ENCODE peak calls at places on chromosomes 13 and 19, in nine cellular contexts. One of them, this sample, is unnamed.

GRCh38 chr19:646798-647565 is 7.3 kb downstream of the FGF22 start:
- DNase-seq in B cell: no peak
- DNase-seq in tibial artery: no peak
- DNase-seq in kidney epithelial cell: no peak
- DNase-seq in astrocyte: no peak
- DNase-seq in cardiac fibroblast: no peak
- DNase-seq in lower leg skin: no peak
- DNase-seq in upper lobe of right lung: no peak
- DNase-seq in GM23338: no peak
- DNase-seq in this sample: no peak

GRCh38 chr13:44884076-44884729 is 105.1 kb downstream of the NUFIP1 start:
- DNase-seq in B cell: no peak
- DNase-seq in tibial artery: no peak
- DNase-seq in kidney epithelial cell: no peak
- DNase-seq in astrocyte: peak; percentile 71
- DNase-seq in cardiac fibroblast: peak; percentile 94
- DNase-seq in lower leg skin: no peak
- DNase-seq in upper lobe of right lung: no peak
- DNase-seq in GM23338: no peak
- DNase-seq in this sample: no peak

GRCh38 chr13:113905942-113906341 is 42.1 kb upstream of the GAS6 start:
- DNase-seq in B cell: no peak
- DNase-seq in tibial artery: no peak
- DNase-seq in kidney epithelial cell: no peak
- DNase-seq in astrocyte: no peak
- DNase-seq in cardiac fibroblast: no peak
- DNase-seq in lower leg skin: peak; percentile 10
- DNase-seq in upper lobe of right lung: no peak
- DNase-seq in GM23338: no peak
- DNase-seq in this sample: peak; percentile 47

GRCh38 chr19:40411958-40412499 is 1.1 kb downstream of the PRX start:
- DNase-seq in B cell: no peak
- DNase-seq in tibial artery: no peak
- DNase-seq in kidney epithelial cell: no peak
- DNase-seq in astrocyte: no peak
- DNase-seq in cardiac fibroblast: no peak
- DNase-seq in lower leg skin: no peak
- DNase-seq in upper lobe of right lung: no peak
- DNase-seq in GM23338: no peak
- DNase-seq in this sample: no peak

GRCh38 chr13:39910833-39911232 is 255.4 kb downstream of the COG6 start:
- DNase-seq in B cell: no peak
- DNase-seq in tibial artery: no peak
- DNase-seq in kidney epithelial cell: no peak
- DNase-seq in astrocyte: peak; percentile 27
- DNase-seq in cardiac fibroblast: peak; percentile 26
- DNase-seq in lower leg skin: no peak
- DNase-seq in upper lobe of right lung: no peak
- DNase-seq in GM23338: no peak
- DNase-seq in this sample: no peak

GRCh38 chr19:45717983-45718650 is 12.6 kb downstream of the FBXO46 start:
- DNase-seq in B cell: no peak
- DNase-seq in tibial artery: peak; percentile 73
- DNase-seq in kidney epithelial cell: no peak
- DNase-seq in astrocyte: no peak
- DNase-seq in cardiac fibroblast: no peak
- DNase-seq in lower leg skin: no peak
- DNase-seq in upper lobe of right lung: peak; percentile 66
- DNase-seq in GM23338: no peak
- DNase-seq in this sample: no peak

GRCh38 chr13:112073245-112074138 is 6.5 kb downstream of the SOX1 start:
- DNase-seq in B cell: no peak
- DNase-seq in tibial artery: no peak
- DNase-seq in kidney epithelial cell: no peak
- DNase-seq in astrocyte: no peak
- DNase-seq in cardiac fibroblast: no peak
- DNase-seq in lower leg skin: no peak
- DNase-seq in upper lobe of right lung: no peak
- DNase-seq in GM23338: peak; percentile 89
- DNase-seq in this sample: no peak

GRCh38 chr19:40596608-40597328 is 4.4 kb upstream of the LTBP4 start:
- DNase-seq in B cell: peak; percentile 37
- DNase-seq in tibial artery: peak; percentile 77
- DNase-seq in kidney epithelial cell: no peak
- DNase-seq in astrocyte: no peak
- DNase-seq in cardiac fibroblast: peak; percentile 63
- DNase-seq in lower leg skin: no peak
- DNase-seq in upper lobe of right lung: peak; percentile 86
- DNase-seq in GM23338: peak; percentile 80
- DNase-seq in this sample: no peak

GRCh38 chr19:39351537-39352037 is 9.4 kb downstream of the SAMD4B start:
- DNase-seq in B cell: peak; percentile 70
- DNase-seq in tibial artery: no peak
- DNase-seq in kidney epithelial cell: no peak
- DNase-seq in astrocyte: no peak
- DNase-seq in cardiac fibroblast: no peak
- DNase-seq in lower leg skin: no peak
- DNase-seq in upper lobe of right lung: no peak
- DNase-seq in GM23338: no peak
- DNase-seq in this sample: no peak

GRCh38 chr13:48220592-48221300 is 12.3 kb upstream of the ITM2B start:
- DNase-seq in B cell: peak; percentile 17
- DNase-seq in tibial artery: no peak
- DNase-seq in kidney epithelial cell: no peak
- DNase-seq in astrocyte: no peak
- DNase-seq in cardiac fibroblast: no peak
- DNase-seq in lower leg skin: no peak
- DNase-seq in upper lobe of right lung: no peak
- DNase-seq in GM23338: no peak
- DNase-seq in this sample: no peak

DNA sequence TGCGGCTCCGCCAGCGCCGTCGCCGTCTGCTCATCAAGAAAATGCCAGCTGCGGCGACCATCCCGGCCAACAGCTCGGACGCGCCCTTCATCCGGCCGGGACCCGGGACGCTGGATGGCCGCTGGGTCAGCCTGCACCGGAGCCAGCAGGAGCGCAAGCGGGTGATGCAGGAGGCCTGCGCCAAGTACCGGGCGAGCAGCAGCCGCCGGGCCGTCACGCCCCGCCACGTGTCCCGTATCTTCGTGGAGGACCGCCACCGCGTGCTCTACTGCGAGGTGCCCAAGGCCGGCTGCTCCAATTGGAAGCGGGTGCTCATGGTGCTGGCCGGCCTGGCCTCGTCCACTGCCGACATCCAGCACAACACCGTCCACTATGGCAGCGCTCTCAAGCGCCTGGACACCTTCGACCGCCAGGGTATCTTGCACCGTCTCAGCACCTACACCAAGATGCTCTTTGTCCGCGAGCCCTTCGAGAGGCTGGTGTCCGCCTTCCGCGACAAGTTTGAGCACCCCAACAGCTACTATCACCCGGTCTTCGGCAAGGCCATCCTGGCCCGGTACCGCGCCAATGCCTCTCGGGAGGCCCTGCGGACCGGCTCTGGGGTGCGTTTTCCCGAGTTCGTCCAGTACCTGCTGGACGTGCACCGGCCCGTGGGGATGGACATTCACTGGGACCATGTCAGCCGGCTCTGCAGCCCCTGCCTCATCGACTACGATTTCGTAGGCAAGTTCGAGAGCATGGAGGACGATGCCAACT is 24.4 kb upstream of the KCTD15 start:
- DNase-seq in B cell: no peak
- DNase-seq in tibial artery: no peak
- DNase-seq in kidney epithelial cell: no peak
- DNase-seq in astrocyte: no peak
- DNase-seq in cardiac fibroblast: no peak
- DNase-seq in lower leg skin: no peak
- DNase-seq in upper lobe of right lung: no peak
- DNase-seq in GM23338: no peak
- DNase-seq in this sample: peak; percentile 64
- TF ChIP-seq CTCF in B cell: no peak
- TF ChIP-seq CTCF in tibial artery: no peak
- TF ChIP-seq CTCF in kidney epithelial cell: no peak
- TF ChIP-seq CTCF in astrocyte: no peak
- TF ChIP-seq CTCF in cardiac fibroblast: no peak
- TF ChIP-seq CTCF in lower leg skin: no peak
- TF ChIP-seq CTCF in upper lobe of right lung: no peak
- TF ChIP-seq CTCF in GM23338: no peak
- TF ChIP-seq CTCF in this sample: no peak

GRCh38 chr13:49791214-49791752 is 1.2 kb downstream of the KPNA3 start:
- DNase-seq in B cell: peak; percentile 23
- DNase-seq in tibial artery: no peak
- DNase-seq in kidney epithelial cell: no peak
- DNase-seq in astrocyte: peak; percentile 8
- DNase-seq in cardiac fibroblast: peak; percentile 41
- DNase-seq in lower leg skin: no peak
- DNase-seq in upper lobe of right lung: no peak
- DNase-seq in GM23338: peak; percentile 51
- DNase-seq in this sample: no peak

GRCh38 chr13:49789961-49790360 is 2.5 kb downstream of the KPNA3 start:
- DNase-seq in B cell: no peak
- DNase-seq in tibial artery: no peak
- DNase-seq in kidney epithelial cell: no peak
- DNase-seq in astrocyte: no peak
- DNase-seq in cardiac fibroblast: no peak
- DNase-seq in lower leg skin: no peak
- DNase-seq in upper lobe of right lung: no peak
- DNase-seq in GM23338: no peak
- DNase-seq in this sample: no peak

GRCh38 chr13:49791753-49792549 is 531 bp downstream of the KPNA3 start:
- DNase-seq in B cell: peak; percentile 70
- DNase-seq in tibial artery: peak; percentile 71
- DNase-seq in kidney epithelial cell: no peak
- DNase-seq in astrocyte: peak; percentile 16
- DNase-seq in cardiac fibroblast: peak; percentile 43
- DNase-seq in lower leg skin: peak; percentile 22
- DNase-seq in upper lobe of right lung: peak; percentile 82
- DNase-seq in GM23338: peak; percentile 65
- DNase-seq in this sample: peak; percentile 75

GRCh38 chr13:49792550-49793324 is at the start of gene KPNA3:
- DNase-seq in B cell: peak; percentile 97
- DNase-seq in tibial artery: peak; percentile 98
- DNase-seq in kidney epithelial cell: peak; percentile 85
- DNase-seq in astrocyte: peak; percentile 92
- DNase-seq in cardiac fibroblast: peak; percentile 96
- DNase-seq in lower leg skin: peak; percentile 94
- DNase-seq in upper lobe of right lung: peak; percentile 98
- DNase-seq in GM23338: peak; percentile 98
- DNase-seq in this sample: peak; percentile 92
- TF ChIP-seq CTCF in B cell: no peak
- TF ChIP-seq CTCF in tibial artery: peak; percentile 8
- TF ChIP-seq CTCF in kidney epithelial cell: no peak
- TF ChIP-seq CTCF in astrocyte: no peak
- TF ChIP-seq CTCF in cardiac fibroblast: no peak
- TF ChIP-seq CTCF in lower leg skin: no peak
- TF ChIP-seq CTCF in upper lobe of right lung: no peak
- TF ChIP-seq CTCF in GM23338: peak; percentile 50
- TF ChIP-seq CTCF in this sample: no peak

GRCh38 chr13:78589206-78589605 is 14.1 kb downstream of the POU4F1 start:
- DNase-seq in B cell: peak; percentile 7
- DNase-seq in tibial artery: no peak
- DNase-seq in kidney epithelial cell: no peak
- DNase-seq in astrocyte: no peak
- DNase-seq in cardiac fibroblast: no peak
- DNase-seq in lower leg skin: no peak
- DNase-seq in upper lobe of right lung: no peak
- DNase-seq in GM23338: peak; percentile 94
- DNase-seq in this sample: no peak

GRCh38 chr13:78587395-78587794 is 16.0 kb downstream of the POU4F1 start:
- DNase-seq in B cell: peak; percentile 5
- DNase-seq in tibial artery: no peak
- DNase-seq in kidney epithelial cell: no peak
- DNase-seq in astrocyte: no peak
- DNase-seq in cardiac fibroblast: no peak
- DNase-seq in lower leg skin: no peak
- DNase-seq in upper lobe of right lung: no peak
- DNase-seq in GM23338: no peak
- DNase-seq in this sample: no peak

DNA sequence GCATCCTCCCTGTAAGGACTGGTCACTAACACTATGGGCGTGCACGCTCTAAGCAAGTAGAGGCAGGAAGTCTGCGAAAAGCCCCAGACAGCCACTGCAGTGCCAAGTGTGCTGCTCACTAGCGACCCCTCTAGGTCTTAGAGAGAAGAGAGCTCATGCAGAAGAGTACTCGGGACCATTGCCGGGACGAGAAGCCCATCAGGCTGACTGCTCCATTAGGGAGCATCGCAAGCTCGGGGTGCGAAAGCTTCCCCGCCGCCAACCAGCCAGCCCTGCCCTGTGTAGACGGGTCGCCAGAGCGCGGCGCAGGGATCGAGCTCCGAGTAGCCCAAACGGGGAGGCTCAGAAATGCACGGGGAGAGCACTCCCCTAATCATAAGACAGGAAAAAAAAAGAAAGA is 16.6 kb downstream of the POU4F1 start:
- DNase-seq in B cell: no peak
- DNase-seq in tibial artery: no peak
- DNase-seq in kidney epithelial cell: no peak
- DNase-seq in astrocyte: no peak
- DNase-seq in cardiac fibroblast: no peak
- DNase-seq in lower leg skin: no peak
- DNase-seq in upper lobe of right lung: no peak
- DNase-seq in GM23338: peak; percentile 96
- DNase-seq in this sample: no peak
- TF ChIP-seq CTCF in B cell: no peak
- TF ChIP-seq CTCF in tibial artery: no peak
- TF ChIP-seq CTCF in kidney epithelial cell: peak; percentile 47
- TF ChIP-seq CTCF in astrocyte: no peak
- TF ChIP-seq CTCF in cardiac fibroblast: peak; percentile 23
- TF ChIP-seq CTCF in lower leg skin: no peak
- TF ChIP-seq CTCF in upper lobe of right lung: no peak
- TF ChIP-seq CTCF in GM23338: peak; percentile 94
- TF ChIP-seq CTCF in this sample: peak; percentile 57

DNA sequence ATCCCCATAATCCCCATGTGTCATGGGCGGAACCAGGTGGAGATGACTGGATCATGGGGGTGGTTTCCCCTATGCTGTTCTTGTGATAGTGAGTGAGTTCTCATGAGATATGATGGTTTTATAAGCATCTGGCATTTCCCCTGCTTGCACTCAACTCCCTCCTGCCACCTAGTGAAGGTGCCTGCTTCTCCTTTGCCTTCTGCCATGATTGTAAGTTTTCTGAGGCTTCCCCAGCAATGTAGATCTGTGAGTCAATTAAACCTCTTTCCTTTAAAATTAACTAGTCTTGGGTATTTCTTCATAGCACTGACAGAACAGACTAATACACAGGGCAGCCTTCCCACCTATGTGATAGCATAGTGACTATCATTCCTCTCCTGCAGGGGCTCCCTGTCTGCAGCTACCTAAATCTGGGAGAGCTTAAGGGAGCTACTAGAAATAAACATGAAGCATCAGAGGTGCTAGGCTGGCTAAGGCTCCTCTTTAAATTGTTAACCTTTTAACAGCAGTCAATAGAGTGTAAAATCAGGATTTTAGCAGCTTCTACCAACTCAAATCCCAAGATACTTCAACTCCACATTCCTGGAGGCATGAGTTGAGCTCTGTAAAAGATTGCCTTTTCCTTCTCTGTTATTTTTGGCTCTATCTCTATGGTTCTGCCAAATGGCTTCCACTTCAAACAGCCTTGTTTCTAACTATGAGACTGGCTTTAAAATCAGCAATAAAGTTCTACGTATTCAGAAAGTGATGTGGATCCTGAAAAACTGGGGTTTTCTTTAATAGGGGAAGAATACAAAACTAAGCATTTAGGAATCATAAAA is 112.3 kb downstream of the VWA8 start:
- DNase-seq in B cell: no peak
- DNase-seq in tibial artery: no peak
- DNase-seq in kidney epithelial cell: no peak
- DNase-seq in astrocyte: peak; percentile 65
- DNase-seq in cardiac fibroblast: peak; percentile 69
- DNase-seq in lower leg skin: no peak
- DNase-seq in upper lobe of right lung: no peak
- DNase-seq in GM23338: no peak
- DNase-seq in this sample: no peak
- TF ChIP-seq CTCF in B cell: no peak
- TF ChIP-seq CTCF in tibial artery: no peak
- TF ChIP-seq CTCF in kidney epithelial cell: peak; percentile 1
- TF ChIP-seq CTCF in astrocyte: peak; percentile 11
- TF ChIP-seq CTCF in cardiac fibroblast: peak; percentile 34
- TF ChIP-seq CTCF in lower leg skin: no peak
- TF ChIP-seq CTCF in upper lobe of right lung: no peak
- TF ChIP-seq CTCF in GM23338: peak; percentile 60
- TF ChIP-seq CTCF in this sample: no peak